ENCODE peak calls at places on chromosome X, in five cellular contexts. E, Z, I, H and B are unnamed samples.

GRCh38 chrX:52422884-52423283 is 54.1 kb downstream of the XAGE2 start:
- DNase-seq in E (peak; percentile 71), Z (no peak), I (no peak), H (no peak), B (peak; percentile 75)

GRCh38 chrX:107718156-107718621 is 57.4 kb downstream of the TSC22D3 start:
- DNase-seq in E (peak; percentile 44), Z (peak; percentile 77), I (peak; percentile 69), H (no peak), B (peak; percentile 58)

GRCh38 chrX:47573334-47574095 is 8.7 kb upstream of the TIMP1 start:
- DNase-seq in E (peak; percentile 58), Z (no peak), I (peak; percentile 25), H (no peak), B (peak; percentile 69)

GRCh38 chrX:54633641-54634040 is 103.6 kb downstream of the GNL3L start:
- DNase-seq in E (peak; percentile 34), Z (no peak), I (peak; percentile 0), H (no peak), B (no peak)

GRCh38 chrX:120564925-120565324 is 4.2 kb upstream of the CUL4B start:
- DNase-seq in E (no peak), Z (no peak), I (no peak), H (no peak), B (no peak)

GRCh38 chrX:52979993-52980392 is 21.7 kb upstream of the FAM156A start:
- DNase-seq in E (peak; percentile 38), Z (no peak), I (no peak), H (no peak), B (no peak)

GRCh38 chrX:68462653-68463052 is 29.4 kb upstream of the OPHN1 start:
- DNase-seq in E (peak; percentile 11), Z (peak; percentile 40), I (no peak), H (no peak), B (peak; percentile 58)

GRCh38 chrX:55524487-55524886 is 34.8 kb upstream of the USP51 start:
- DNase-seq in E (no peak), Z (no peak), I (no peak), H (no peak), B (no peak)

GRCh38 chrX:139826065-139827044 is 106.5 kb downstream of the ATP11C start:
- DNase-seq in E (peak; percentile 84), Z (no peak), I (peak; percentile 75), H (peak; percentile 15), B (peak; percentile 86)

GRCh38 chrX:77597090-77597489 is 149.9 kb downstream of the FGF16 start:
- DNase-seq in E (peak; percentile 31), Z (no peak), I (peak; percentile 8), H (no peak), B (peak; percentile 52)

GRCh38 chrX:23931149-23931604 is 23.4 kb downstream of the CXorf58 start:
- DNase-seq in E (no peak), Z (no peak), I (no peak), H (no peak), B (no peak)

GRCh38 chrX:111543212-111543762 is 31.8 kb downstream of the SERTM2 start:
- DNase-seq in E (no peak), Z (no peak), I (no peak), H (no peak), B (no peak)

GRCh38 chrX:28189011-28189410 is 207.8 kb upstream of the DCAF8L1 start:
- DNase-seq in E (peak; percentile 86), Z (no peak), I (peak; percentile 87), H (peak; percentile 49), B (peak; percentile 90)

GRCh38 chrX:22526339-22526738 is 253.6 kb downstream of the CBLL2 start:
- DNase-seq in E (peak; percentile 67), Z (no peak), I (peak; percentile 93), H (peak; percentile 52), B (peak; percentile 68)

GRCh38 chrX:110156167-110156754 is 153.3 kb downstream of the TMEM164 start:
- DNase-seq in E (no peak), Z (peak; percentile 21), I (no peak), H (no peak), B (no peak)

GRCh38 chrX:31649176-31649575 is 577.3 kb upstream of the FTHL17 start:
- DNase-seq in E (no peak), Z (no peak), I (no peak), H (no peak), B (no peak)

GRCh38 chrX:10165580-10166247 is 8.9 kb downstream of the CLCN4 start:
- DNase-seq in E (peak; percentile 26), Z (no peak), I (no peak), H (no peak), B (peak; percentile 37)

GRCh38 chrX:24860140-24860539 is 155.6 kb downstream of the ARX start:
- DNase-seq in E (no peak), Z (no peak), I (no peak), H (no peak), B (peak; percentile 36)

GRCh38 chrX:139932077-139932900 is 564 bp downstream of the ATP11C start:
- DNase-seq in E (no peak), Z (peak; percentile 43), I (peak; percentile 35), H (no peak), B (peak; percentile 30)

GRCh38 chrX:8988456-8988855 is 45.5 kb downstream of the FAM9B start:
- DNase-seq in E (peak; percentile 23), Z (no peak), I (peak; percentile 29), H (peak; percentile 25), B (peak; percentile 45)

GRCh38 chrX:57286507-57287251 is at the start of gene FAAH2:
- DNase-seq in E (no peak), Z (peak; percentile 96), I (peak; percentile 86), H (peak; percentile 44), B (no peak)

GRCh38 chrX:70434352-70434866 is 10.2 kb upstream of the DLG3 start:
- DNase-seq in E (peak; percentile 58), Z (peak; percentile 90), I (peak; percentile 76), H (no peak), B (peak; percentile 76)

GRCh38 chrX:109643687-109644086 is 18.7 kb upstream of the KCNE5 start:
- DNase-seq in E (no peak), Z (no peak), I (no peak), H (no peak), B (no peak)

GRCh38 chrX:2185341-2186082 is 315.3 kb downstream of the DHRSX start:
- DNase-seq in E (no peak), Z (no peak), I (no peak), H (no peak), B (no peak)

GRCh38 chrX:16222123-16222522 is 54.8 kb downstream of the MAGEB17 start:
- DNase-seq in E (peak; percentile 60), Z (no peak), I (no peak), H (no peak), B (no peak)

GRCh38 chrX:110531873-110532272 is 173.2 kb downstream of the RTL9 start:
- DNase-seq in E (peak; percentile 49), Z (no peak), I (no peak), H (no peak), B (peak; percentile 50)

DNA sequence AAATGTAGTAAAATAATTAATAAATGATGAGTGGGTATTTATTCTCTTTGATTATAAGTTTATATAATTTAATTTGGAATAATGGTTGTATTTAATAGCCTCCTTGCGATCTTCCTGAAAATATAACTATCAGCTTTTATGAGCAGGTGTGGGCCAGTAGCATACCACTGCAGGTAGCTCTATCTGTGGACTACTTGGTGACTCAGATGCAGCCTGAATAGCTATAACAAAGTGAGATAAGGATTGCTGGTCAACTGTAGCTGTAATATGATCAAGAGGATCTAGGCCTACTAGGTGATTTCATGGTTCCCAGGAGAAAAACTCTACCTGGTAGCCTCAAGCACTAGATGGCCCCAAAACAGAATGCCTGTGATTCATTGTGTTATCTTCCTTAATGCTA is 47.1 kb upstream of the BMP15 start:
- DNase-seq in E (no peak), Z (no peak), I (no peak), H (no peak), B (no peak)
- H3K9ac ChIP-seq in E (no peak overlapping the region), Z (no peak overlapping the region), I (no peak overlapping the region), H (no peak overlapping the region), B (no peak overlapping the region)

GRCh38 chrX:40152706-40153334 is 55.1 kb upstream of the BCOR start:
- DNase-seq in E (no peak), Z (no peak), I (no peak), H (no peak), B (no peak)
- H3K4me1 ChIP-seq in E (peaks cover 7% of the 10 kb centered on the region), Z (no peaks in the 10 kb centered on the region), I (peaks cover 18% of the 10 kb centered on the region), H (peaks cover 5% of the 10 kb centered on the region), B (peaks cover 2% of the 10 kb centered on the region)

GRCh38 chrX:20271730-20272129 is 5.0 kb upstream of the RPS6KA3 start:
- DNase-seq in E (no peak), Z (no peak), I (peak; percentile 34), H (no peak), B (no peak)
- H3K27ac ChIP-seq in E (no peak overlapping the region), Z (no peak overlapping the region), I (no peak overlapping the region), H (no peak overlapping the region), B (no peak overlapping the region)

DNA sequence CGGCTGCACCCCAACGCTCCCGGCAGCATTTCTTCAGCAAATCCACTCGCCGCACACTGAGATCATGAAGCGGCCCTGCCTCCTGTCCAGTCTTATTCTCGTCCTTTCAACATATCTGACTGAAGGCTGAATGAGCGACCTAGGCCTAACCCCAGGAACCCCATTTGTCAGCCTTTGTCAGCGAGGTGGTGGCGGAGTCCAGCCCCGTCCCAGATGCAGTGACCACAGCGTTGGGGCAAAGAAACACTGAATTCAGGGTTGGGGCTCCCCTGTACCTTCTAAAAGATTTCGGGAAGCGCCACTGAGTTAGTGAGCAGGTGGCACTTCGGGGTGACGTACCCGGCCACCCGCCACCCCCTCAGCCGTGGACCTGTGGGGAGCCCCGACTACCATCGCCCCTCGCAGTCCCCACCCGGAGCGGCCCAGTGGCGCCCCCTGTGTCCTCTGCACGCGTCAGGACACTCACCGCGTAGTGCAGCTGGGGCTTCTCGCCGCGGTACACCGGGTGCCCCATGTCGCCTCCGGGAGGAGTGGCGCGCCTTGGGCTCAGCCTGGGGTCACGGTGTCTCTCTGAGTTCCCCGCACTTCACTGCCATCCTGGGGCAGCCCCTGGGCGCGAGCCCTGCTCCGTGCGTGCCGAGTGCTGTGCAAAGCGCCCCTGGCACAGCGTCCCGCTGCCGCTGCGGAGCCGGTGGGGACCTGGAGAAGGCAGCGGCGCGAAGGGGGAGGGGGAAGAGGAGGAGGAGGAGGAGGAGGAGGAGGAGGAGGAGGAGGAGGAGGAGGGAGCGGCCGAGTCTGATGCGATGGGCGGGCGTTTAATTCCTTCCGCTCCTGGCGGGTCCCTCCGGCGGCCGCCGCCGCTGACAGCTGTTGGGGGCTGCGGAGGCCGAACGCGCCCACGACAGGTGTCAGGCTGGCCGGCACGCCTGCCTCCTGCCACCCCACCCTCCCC is 134.1 kb downstream of the AMELX start:
- DNase-seq in E (no peak), Z (peak; percentile 77), I (no peak), H (no peak), B (peak; percentile 44)
- H3K9ac ChIP-seq in E (peak overlapping the region; percentile 43), Z (peak overlapping the region; percentile 96), I (no peak overlapping the region), H (no peak overlapping the region), B (peak overlapping the region; percentile 45)